ENCODE peak calls at places on chromosomes 2 and 18, in eight cellular contexts. One of them, this sample, is unnamed.

GRCh38 chr18:78641689-78642231 is 337.9 kb upstream of the SALL3 start:
- DNase-seq in HTR-8/SVneo: no peak
- DNase-seq in Daoy: no peak
- DNase-seq in AML-193: peak
- DNase-seq in RKO: no peak
- DNase-seq in activated naive CD8-positive, alpha-beta T cell treated with anti-CD3 and anti-CD28 coated beads, Interleukin-2, amount 50 U/mL, for 16 hours: no peak
- DNase-seq in AG04450: no peak
- DNase-seq in iPS DF 6.9: no peak
- DNase-seq in this sample: no peak

GRCh38 chr2:152743004-152743403 is 24.6 kb downstream of the ARL6IP6 start:
- DNase-seq in activated naive CD8-positive, alpha-beta T cell treated with anti-CD3 and anti-CD28 coated beads, Interleukin-2, amount 50 U/mL, for 16 hours: no peak
- DNase-seq in iPS DF 6.9: no peak
- DNase-seq in HTR-8/SVneo: peak
- DNase-seq in Daoy: no peak
- DNase-seq in AG04450: no peak
- DNase-seq in RKO: peak
- DNase-seq in AML-193: peak
- DNase-seq in this sample: peak

GRCh38 chr2:231138699-231139098 is 13.9 kb upstream of the HTR2B start:
- DNase-seq in iPS DF 6.9: no peak
- DNase-seq in AML-193: no peak
- DNase-seq in AG04450: peak
- DNase-seq in HTR-8/SVneo: no peak
- DNase-seq in activated naive CD8-positive, alpha-beta T cell treated with anti-CD3 and anti-CD28 coated beads, Interleukin-2, amount 50 U/mL, for 16 hours: no peak
- DNase-seq in RKO: no peak
- DNase-seq in Daoy: no peak
- DNase-seq in this sample: no peak

GRCh38 chr2:71803398-71803797 is 344.3 kb downstream of the CYP26B1 start:
- DNase-seq in RKO: no peak
- DNase-seq in activated naive CD8-positive, alpha-beta T cell treated with anti-CD3 and anti-CD28 coated beads, Interleukin-2, amount 50 U/mL, for 16 hours: no peak
- DNase-seq in AG04450: no peak
- DNase-seq in iPS DF 6.9: no peak
- DNase-seq in Daoy: no peak
- DNase-seq in HTR-8/SVneo: no peak
- DNase-seq in AML-193: no peak
- DNase-seq in this sample: no peak

GRCh38 chr18:79484661-79485621 is 89.2 kb downstream of the NFATC1 start:
- DNase-seq in Daoy: peak
- DNase-seq in activated naive CD8-positive, alpha-beta T cell treated with anti-CD3 and anti-CD28 coated beads, Interleukin-2, amount 50 U/mL, for 16 hours: no peak
- DNase-seq in HTR-8/SVneo: peak
- DNase-seq in iPS DF 6.9: no peak
- DNase-seq in RKO: no peak
- DNase-seq in AG04450: peak
- DNase-seq in AML-193: no peak
- DNase-seq in this sample: peak

GRCh38 chr2:52115750-52116149 is 1083.8 kb upstream of the NRXN1 start:
- DNase-seq in AML-193: no peak
- DNase-seq in activated naive CD8-positive, alpha-beta T cell treated with anti-CD3 and anti-CD28 coated beads, Interleukin-2, amount 50 U/mL, for 16 hours: no peak
- DNase-seq in iPS DF 6.9: no peak
- DNase-seq in AG04450: no peak
- DNase-seq in HTR-8/SVneo: no peak
- DNase-seq in RKO: no peak
- DNase-seq in Daoy: no peak
- DNase-seq in this sample: no peak

GRCh38 chr2:119545754-119546445 is 1.7 kb downstream of the CFAP221 start:
- DNase-seq in AG04450: no peak
- DNase-seq in Daoy: no peak
- DNase-seq in HTR-8/SVneo: no peak
- DNase-seq in iPS DF 6.9: no peak
- DNase-seq in AML-193: no peak
- DNase-seq in RKO: no peak
- DNase-seq in activated naive CD8-positive, alpha-beta T cell treated with anti-CD3 and anti-CD28 coated beads, Interleukin-2, amount 50 U/mL, for 16 hours: no peak
- DNase-seq in this sample: no peak

GRCh38 chr2:60352491-60353405 is 200.7 kb downstream of the BCL11A start:
- DNase-seq in activated naive CD8-positive, alpha-beta T cell treated with anti-CD3 and anti-CD28 coated beads, Interleukin-2, amount 50 U/mL, for 16 hours: no peak
- DNase-seq in Daoy: no peak
- DNase-seq in RKO: no peak
- DNase-seq in AG04450: no peak
- DNase-seq in AML-193: no peak
- DNase-seq in HTR-8/SVneo: no peak
- DNase-seq in iPS DF 6.9: no peak
- DNase-seq in this sample: no peak

GRCh38 chr2:43054367-43054766 is 172.0 kb downstream of the ZFP36L2 start:
- DNase-seq in HTR-8/SVneo: no peak
- DNase-seq in RKO: no peak
- DNase-seq in Daoy: no peak
- DNase-seq in activated naive CD8-positive, alpha-beta T cell treated with anti-CD3 and anti-CD28 coated beads, Interleukin-2, amount 50 U/mL, for 16 hours: no peak
- DNase-seq in iPS DF 6.9: no peak
- DNase-seq in AG04450: no peak
- DNase-seq in AML-193: no peak
- DNase-seq in this sample: no peak

GRCh38 chr2:219405958-219406860 is 12.0 kb upstream of the DES start:
- DNase-seq in activated naive CD8-positive, alpha-beta T cell treated with anti-CD3 and anti-CD28 coated beads, Interleukin-2, amount 50 U/mL, for 16 hours: no peak
- DNase-seq in iPS DF 6.9: no peak
- DNase-seq in AG04450: no peak
- DNase-seq in HTR-8/SVneo: no peak
- DNase-seq in Daoy: no peak
- DNase-seq in RKO: no peak
- DNase-seq in AML-193: no peak
- DNase-seq in this sample: no peak

GRCh38 chr18:47749195-47749973 is 181.1 kb downstream of the SMAD2 start:
- DNase-seq in RKO: peak
- DNase-seq in AML-193: peak
- DNase-seq in HTR-8/SVneo: peak
- DNase-seq in activated naive CD8-positive, alpha-beta T cell treated with anti-CD3 and anti-CD28 coated beads, Interleukin-2, amount 50 U/mL, for 16 hours: peak
- DNase-seq in Daoy: peak
- DNase-seq in AG04450: no peak
- DNase-seq in iPS DF 6.9: peak
- DNase-seq in this sample: peak

GRCh38 chr18:49685231-49685942 is 123.5 kb downstream of the LIPG start:
- DNase-seq in RKO: no peak
- DNase-seq in iPS DF 6.9: no peak
- DNase-seq in HTR-8/SVneo: no peak
- DNase-seq in Daoy: peak
- DNase-seq in activated naive CD8-positive, alpha-beta T cell treated with anti-CD3 and anti-CD28 coated beads, Interleukin-2, amount 50 U/mL, for 16 hours: no peak
- DNase-seq in AML-193: no peak
- DNase-seq in AG04450: no peak
- DNase-seq in this sample: no peak

GRCh38 chr2:31736695-31737454 is 156.1 kb upstream of the SRD5A2 start:
- DNase-seq in HTR-8/SVneo: no peak
- DNase-seq in AG04450: no peak
- DNase-seq in iPS DF 6.9: no peak
- DNase-seq in Daoy: no peak
- DNase-seq in AML-193: no peak
- DNase-seq in RKO: no peak
- DNase-seq in activated naive CD8-positive, alpha-beta T cell treated with anti-CD3 and anti-CD28 coated beads, Interleukin-2, amount 50 U/mL, for 16 hours: no peak
- DNase-seq in this sample: no peak

GRCh38 chr2:113018509-113018908 is 13.2 kb downstream of the IL36A start:
- DNase-seq in HTR-8/SVneo: no peak
- DNase-seq in activated naive CD8-positive, alpha-beta T cell treated with anti-CD3 and anti-CD28 coated beads, Interleukin-2, amount 50 U/mL, for 16 hours: no peak
- DNase-seq in iPS DF 6.9: no peak
- DNase-seq in RKO: no peak
- DNase-seq in AG04450: no peak
- DNase-seq in AML-193: no peak
- DNase-seq in Daoy: no peak
- DNase-seq in this sample: no peak